ENCODE peak calls at places on chromosome 12, in nine cellular contexts. G is esophagus muscularis mucosa, Z is stomach, C is A549, M is tibial nerve, K is transverse colon, T is K562, P is sigmoid colon, U is H1. R is an unnamed sample.

GRCh38 chr12:46675736-46676135 is 150.1 kb downstream of the SLC38A4 start:
- DNase-seq in Z (no peak), C (peak; percentile 33), G (no peak), P (no peak), M (no peak), T (peak; percentile 46), K (no peak), U (no peak), R (peak; percentile 13)

GRCh38 chr12:96400631-96401060 is 407 bp upstream of the CDK17 start:
- DNase-seq in M (no peak), U (peak; percentile 80), T (no peak), G (no peak), P (no peak), K (no peak), C (peak; percentile 48), Z (no peak), R (no peak)

GRCh38 chr12:3046441-3047200 is 30.6 kb upstream of the TSPAN9 start:
- DNase-seq in C (no peak), K (no peak), T (no peak), U (peak; percentile 41), M (no peak), Z (no peak), G (no peak), P (no peak), R (no peak)

GRCh38 chr12:88833641-88834116 is 253.4 kb upstream of the KITLG start:
- DNase-seq in C (no peak), P (no peak), Z (no peak), U (no peak), G (no peak), T (no peak), K (no peak), M (no peak), R (no peak)

GRCh38 chr12:124509676-124510300 is 57.6 kb downstream of the NCOR2 start:
- DNase-seq in G (peak; percentile 95), K (peak; percentile 55), U (no peak), Z (peak; percentile 65), P (peak; percentile 91), M (peak; percentile 81), C (no peak), T (peak; percentile 83), R (no peak)

GRCh38 chr12:26197832-26198231 is 2.5 kb downstream of the SSPN start:
- DNase-seq in P (no peak), C (no peak), K (no peak), U (no peak), G (no peak), M (no peak), T (no peak), Z (peak; percentile 28), R (no peak)

GRCh38 chr12:10235761-10236631 is 23.3 kb downstream of the GABARAPL1 start:
- DNase-seq in T (peak; percentile 41), U (peak; percentile 48), M (no peak), C (peak; percentile 56), P (no peak), G (no peak), K (no peak), Z (peak; percentile 31), R (peak; percentile 46)

GRCh38 chr12:45756666-45757065 is 27.2 kb downstream of the ARID2 start:
- DNase-seq in K (no peak), G (no peak), Z (no peak), M (no peak), U (no peak), P (no peak), C (no peak), T (no peak), R (no peak)

GRCh38 chr12:102478416-102479098 is 1.8 kb downstream of the IGF1 start:
- DNase-seq in K (peak; percentile 33), G (no peak), U (no peak), M (no peak), Z (peak; percentile 28), C (no peak), P (no peak), T (peak; percentile 31), R (no peak)

GRCh38 chr12:110039085-110039807 is 9.1 kb downstream of the C12orf76 start:
- DNase-seq in K (peak; percentile 44), Z (peak; percentile 43), T (peak; percentile 28), P (no peak), U (no peak), M (no peak), G (no peak), C (peak; percentile 98), R (no peak)

GRCh38 chr12:108559748-108560147 is 1.2 kb downstream of the SART3 start:
- DNase-seq in G (no peak), P (no peak), Z (no peak), M (no peak), U (no peak), T (peak; percentile 65), C (no peak), K (no peak), R (no peak)

GRCh38 chr12:103279444-103279843 is 216.3 kb downstream of the C12orf42 start:
- DNase-seq in C (no peak), U (no peak), G (no peak), K (no peak), M (no peak), T (no peak), P (no peak), Z (no peak), R (no peak)

GRCh38 chr12:99600388-99600787 is 47.2 kb upstream of the GARIN6 start:
- DNase-seq in K (no peak), Z (no peak), C (no peak), T (no peak), M (no peak), U (no peak), P (no peak), G (no peak), R (no peak)

GRCh38 chr12:116959845-116960514 is 49.2 kb downstream of the FBXW8 start:
- DNase-seq in T (no peak), P (no peak), Z (no peak), U (no peak), M (no peak), C (no peak), G (no peak), K (no peak), R (no peak)

GRCh38 chr12:79689041-79689476 is 1.7 kb downstream of the PAWR start:
- DNase-seq in G (no peak), T (no peak), U (no peak), P (no peak), Z (no peak), M (no peak), K (no peak), C (peak; percentile 44), R (no peak)

GRCh38 chr12:79688376-79689040 is 2.3 kb downstream of the PAWR start:
- DNase-seq in U (no peak), M (no peak), Z (no peak), T (no peak), P (no peak), G (no peak), K (no peak), C (no peak), R (no peak)

GRCh38 chr12:79689477-79690155 is 1.1 kb downstream of the PAWR start:
- DNase-seq in U (peak; percentile 66), Z (peak; percentile 49), P (no peak), C (peak; percentile 76), K (peak; percentile 48), G (no peak), T (no peak), M (no peak), R (peak; percentile 64)

GRCh38 chr12:79686171-79686570 is 4.6 kb downstream of the PAWR start:
- DNase-seq in K (no peak), C (no peak), M (no peak), G (no peak), P (no peak), U (no peak), Z (no peak), T (no peak), R (no peak)

GRCh38 chr12:79687711-79688270 is 3.0 kb downstream of the PAWR start:
- DNase-seq in Z (no peak), M (no peak), C (no peak), K (no peak), T (no peak), G (no peak), P (no peak), U (no peak), R (no peak)
- TF ChIP-seq EP300 in Z (no peak), M (no peak), C (no peak), K (no peak), T (no peak), G (no peak), P (no peak), U (no peak), R (no peak)

GRCh38 chr12:6124411-6125151 is at the start of gene VWF:
- DNase-seq in P (no peak), K (no peak), Z (no peak), T (no peak), C (no peak), G (no peak), M (no peak), U (no peak), R (no peak)
- TF ChIP-seq POLR2A in P (no peak), K (peak; percentile 12), Z (no peak), T (no peak), C (no peak), G (no peak), M (no peak), U (no peak), R (no peak)

DNA sequence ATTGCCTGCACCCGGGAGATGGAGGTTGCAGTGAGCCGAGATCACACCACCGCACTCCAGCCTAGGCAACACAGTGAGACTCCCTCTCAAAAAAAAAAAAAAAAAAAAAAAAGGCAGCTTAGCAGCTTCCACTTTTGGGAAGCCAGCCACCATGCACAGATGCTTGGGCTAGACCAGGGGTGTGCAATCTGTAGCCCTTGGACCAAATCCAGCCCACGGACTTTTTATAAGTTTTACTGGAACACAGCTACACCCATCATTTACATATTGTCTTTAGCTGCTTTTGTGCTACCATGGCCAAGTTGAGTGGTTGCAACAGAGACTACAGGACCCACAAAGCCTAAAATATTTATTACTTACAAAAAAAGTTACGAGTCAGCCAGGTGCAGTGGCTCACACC is 6.7 kb downstream of the CIT start:
- DNase-seq in K (no peak), C (no peak), Z (no peak), M (no peak), G (no peak), U (no peak), P (no peak), T (no peak), R (no peak)
- TF ChIP-seq EP300 in K (no peak), C (no peak), Z (no peak), M (no peak), G (no peak), U (no peak), P (no peak), T (no peak), R (no peak)

DNA sequence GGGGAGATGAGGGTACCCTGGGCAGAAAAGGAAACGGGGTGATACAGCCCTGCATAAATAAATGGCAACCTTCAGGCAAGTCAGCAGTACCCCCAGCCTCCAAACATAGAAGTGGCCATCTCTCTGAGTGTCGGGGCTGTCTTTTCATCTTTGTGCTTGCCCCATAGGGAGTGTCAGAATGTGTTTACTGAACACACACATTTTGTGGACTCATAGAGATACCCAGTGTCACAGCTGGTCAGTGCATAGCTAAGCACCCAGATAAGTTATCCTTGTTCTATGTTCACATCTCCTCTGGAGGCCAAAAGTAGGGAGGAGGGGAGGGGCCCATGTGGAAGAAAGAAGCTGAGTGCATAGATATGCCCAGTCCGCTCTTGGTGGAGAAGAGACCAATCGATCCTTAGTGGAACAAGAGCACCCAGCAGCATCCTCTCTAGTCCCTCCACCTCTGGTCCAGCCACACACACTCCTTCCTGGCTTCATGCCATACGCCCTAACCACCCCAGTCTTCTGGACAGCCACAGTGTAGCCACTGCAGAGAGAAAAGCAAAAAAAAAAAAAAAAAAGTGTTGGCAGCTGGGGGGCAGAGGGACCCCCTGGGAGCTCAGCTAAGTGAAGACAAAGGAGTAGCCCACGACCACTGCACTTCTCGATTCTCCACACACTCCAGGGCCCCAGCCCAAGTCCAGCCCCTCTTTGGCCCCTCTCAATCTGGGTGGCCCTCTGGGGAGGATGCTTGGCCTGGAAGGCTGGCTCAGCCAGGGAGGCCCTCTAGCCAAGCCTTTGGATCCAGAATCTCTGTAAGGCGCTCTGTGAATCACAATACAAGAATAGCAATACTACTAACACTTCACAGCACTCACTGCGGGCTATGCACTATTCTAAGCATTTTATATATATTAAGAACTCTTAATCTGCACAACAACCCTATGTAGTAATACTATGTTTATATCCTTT is 2.6 kb downstream of the ITGA7 start:
- DNase-seq in M (no peak), K (no peak), Z (no peak), C (no peak), U (no peak), T (no peak), G (no peak), P (no peak), R (no peak)
- TF ChIP-seq POLR2A in M (no peak), K (no peak), Z (no peak), C (no peak), U (no peak), T (no peak), G (no peak), P (no peak), R (no peak)

R was measured in ovary.